ENCODE peak calls at places on chromosome 7, in five cellular contexts. X is gastrocnemius medialis; Q is CD8-positive, alpha-beta T cell; F is A549; U is coronary artery. B is an unnamed sample.

GRCh38 chr7:100655908-100656674 is at the start of gene ACTL6B:
- DNase-seq in X (peak; percentile 37), Q (peak; percentile 57), F (peak; percentile 72), U (no peak), B (no peak)

GRCh38 chr7:82444220-82445049 is 858 bp upstream of the CACNA2D1 start:
- DNase-seq in X (no peak), Q (no peak), F (peak; percentile 61), U (no peak), B (no peak)

GRCh38 chr7:142556745-142557144 is 192.5 kb upstream of the PRSS1 start:
- DNase-seq in X (peak; percentile 84), Q (no peak), F (peak; percentile 79), U (peak; percentile 69), B (no peak)

GRCh38 chr7:28093617-28094232 is 86.9 kb downstream of the JAZF1 start:
- DNase-seq in X (peak; percentile 74), Q (peak; percentile 27), F (peak; percentile 62), U (no peak), B (peak; percentile 68)

GRCh38 chr7:99624487-99624886 is 7.7 kb downstream of the ZSCAN25 start:
- DNase-seq in X (no peak), Q (peak; percentile 94), F (no peak), U (peak; percentile 45), B (no peak)

GRCh38 chr7:101428093-101428866 is 65.6 kb downstream of the COL26A1 start:
- DNase-seq in X (no peak), Q (no peak), F (no peak), U (no peak), B (no peak)

GRCh38 chr7:45410893-45411292 is 163.3 kb upstream of the ADCY1 start:
- DNase-seq in X (no peak), Q (no peak), F (no peak), U (no peak), B (no peak)

GRCh38 chr7:100584046-100584676 is 1.8 kb downstream of the LRCH4 start:
- DNase-seq in X (no peak), Q (no peak), F (no peak), U (no peak), B (no peak)

GRCh38 chr7:159211540-159212182 is 67.0 kb upstream of the VIPR2 start:
- DNase-seq in X (no peak), Q (no peak), F (no peak), U (no peak), B (no peak)

GRCh38 chr7:157704365-157704764 is 367.6 kb downstream of the DNAJB6 start:
- DNase-seq in X (no peak), Q (no peak), F (no peak), U (no peak), B (no peak)

GRCh38 chr7:112069879-112070321 is 136.3 kb downstream of the DOCK4 start:
- DNase-seq in X (no peak), Q (no peak), F (no peak), U (no peak), B (no peak)

GRCh38 chr7:98294798-98295382 is 13.4 kb downstream of the BRI3 start:
- DNase-seq in X (peak; percentile 43), Q (peak; percentile 37), F (peak; percentile 85), U (no peak), B (peak; percentile 9)

GRCh38 chr7:50310361-50310760 is 5.8 kb downstream of the IKZF1 start:
- DNase-seq in X (no peak), Q (no peak), F (no peak), U (no peak), B (no peak)

GRCh38 chr7:47588704-47589225 is 6.9 kb upstream of the TNS3 start:
- DNase-seq in X (no peak), Q (no peak), F (no peak), U (no peak), B (no peak)

GRCh38 chr7:112938895-112939588 is 147.6 kb downstream of the GPR85 start:
- DNase-seq in X (no peak), Q (peak; percentile 52), F (peak; percentile 21), U (peak; percentile 74), B (no peak)

GRCh38 chr7:127798769-127799372 is 146.9 kb downstream of the SND1 start:
- DNase-seq in X (no peak), Q (no peak), F (no peak), U (no peak), B (no peak)

GRCh38 chr7:104962781-104963180 is 51.2 kb upstream of the KMT2E start:
- DNase-seq in X (no peak), Q (no peak), F (no peak), U (no peak), B (no peak)

GRCh38 chr7:151833691-151834090 is 43.2 kb downstream of the PRKAG2 start:
- DNase-seq in X (no peak), Q (no peak), F (no peak), U (no peak), B (no peak)

GRCh38 chr7:83546586-83546985 is 102.4 kb downstream of the SEMA3E start:
- DNase-seq in X (no peak), Q (no peak), F (no peak), U (no peak), B (no peak)

GRCh38 chr7:132618271-132618955 is 42.1 kb upstream of the PLXNA4 start:
- DNase-seq in X (no peak), Q (no peak), F (no peak), U (no peak), B (no peak)

GRCh38 chr7:140596751-140597424 is 43.7 kb downstream of the DENND2A start:
- DNase-seq in X (no peak), Q (no peak), F (no peak), U (no peak), B (no peak)

GRCh38 chr7:102064361-102065025 is 222.2 kb upstream of the SH2B2 start:
- DNase-seq in X (no peak), Q (no peak), F (peak; percentile 24), U (no peak), B (no peak)

GRCh38 chr7:16813232-16813616 is 8.4 kb upstream of the AGR2 start:
- DNase-seq in X (no peak), Q (no peak), F (no peak), U (no peak), B (no peak)

GRCh38 chr7:45888185-45888992 is at the start of gene IGFBP1:
- DNase-seq in X (no peak), Q (no peak), F (no peak), U (peak; percentile 57), B (no peak)

GRCh38 chr7:128041203-128041602 is 10.0 kb upstream of the LRRC4 start:
- DNase-seq in X (no peak), Q (no peak), F (no peak), U (no peak), B (no peak)

GRCh38 chr7:136064627-136065237 is 87.6 kb upstream of the MTPN start:
- DNase-seq in X (no peak), Q (no peak), F (no peak), U (no peak), B (no peak)

GRCh38 chr7:5633161-5634106 is 148.0 kb downstream of the RNF216 start:
- DNase-seq in X (no peak), Q (no peak), F (no peak), U (no peak), B (no peak)

DNA sequence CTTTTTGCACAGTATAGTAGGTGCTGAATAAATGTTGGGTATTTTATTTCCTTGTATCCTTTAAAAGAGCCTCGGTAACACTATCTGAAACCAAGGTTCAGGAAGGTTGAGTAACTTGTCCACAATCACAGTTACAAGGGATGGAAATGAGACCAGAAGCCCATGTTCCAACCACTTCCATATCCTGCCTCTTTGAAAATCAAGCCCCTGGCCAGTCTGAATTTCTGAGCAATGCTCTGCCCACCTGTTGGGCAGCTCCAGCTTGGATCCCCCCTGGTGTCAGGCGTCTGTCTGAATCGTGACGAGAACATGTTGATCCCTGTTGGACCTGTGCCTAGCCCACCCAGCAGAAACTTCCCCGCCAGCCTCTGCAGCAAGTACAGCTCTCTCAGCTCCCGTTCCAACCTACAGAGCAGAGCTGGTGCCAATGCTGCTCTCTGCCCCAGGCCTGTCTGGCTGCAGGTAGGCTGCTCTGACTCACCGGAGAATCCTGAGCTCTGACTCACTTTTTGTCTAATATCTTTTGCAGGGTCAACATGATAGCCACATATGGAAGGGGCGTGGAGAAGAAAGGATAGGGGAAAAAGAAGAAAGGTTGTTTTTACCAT is 595.5 kb downstream of the INHBA start:
- DNase-seq in X (no peak), Q (no peak), F (peak; percentile 60), U (no peak), B (no peak)
- H3K27ac ChIP-seq in X (no peak overlapping the region), Q (no peak overlapping the region), F (peak overlapping the region; percentile 55), U (no peak overlapping the region), B (no peak overlapping the region)

GRCh38 chr7:89887489-89887888 is 266.8 kb upstream of the STEAP1 start:
- DNase-seq in X (no peak), Q (no peak), F (no peak), U (no peak), B (no peak)
- H3K27ac ChIP-seq in X (no peak overlapping the region), Q (no peak overlapping the region), F (no peak overlapping the region), U (no peak overlapping the region), B (no peak overlapping the region)

GRCh38 chr7:18509491-18509890 is 13.9 kb downstream of the HDAC9 start:
- DNase-seq in X (no peak), Q (no peak), F (no peak), U (no peak), B (no peak)

GRCh38 chr7:18505870-18506460 is 10.4 kb downstream of the HDAC9 start:
- DNase-seq in X (peak; percentile 43), Q (no peak), F (no peak), U (no peak), B (no peak)

GRCh38 chr7:18504965-18505364 is 9.4 kb downstream of the HDAC9 start:
- DNase-seq in X (no peak), Q (no peak), F (no peak), U (no peak), B (no peak)

GRCh38 chr7:18511351-18511750 is 15.8 kb downstream of the HDAC9 start:
- DNase-seq in X (no peak), Q (no peak), F (no peak), U (no peak), B (no peak)

GRCh38 chr7:18508441-18509427 is 13.2 kb downstream of the HDAC9 start:
- DNase-seq in X (peak; percentile 42), Q (no peak), F (peak; percentile 23), U (no peak), B (no peak)
- H3K27ac ChIP-seq in X (peak overlapping the region; percentile 91), Q (no peak overlapping the region), F (no peak overlapping the region), U (peak overlapping the region; percentile 78), B (no peak overlapping the region)

DNA sequence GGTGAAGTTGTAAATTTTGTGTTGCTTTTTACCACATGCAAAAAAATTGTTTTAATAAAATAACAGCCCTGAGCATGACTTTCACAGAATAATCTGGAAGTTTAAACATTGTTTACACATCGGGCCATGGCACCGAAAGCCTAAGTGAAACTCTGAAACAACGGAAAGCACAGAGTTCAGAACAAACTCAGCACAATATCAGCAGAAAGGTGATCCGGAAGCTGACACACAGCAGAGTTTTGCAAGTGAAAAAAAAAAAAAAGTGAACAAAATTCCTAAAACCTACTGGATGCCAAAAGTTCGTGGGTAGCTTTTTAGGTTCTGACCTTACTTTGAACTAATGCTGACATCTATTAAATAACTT is 39.8 kb downstream of the ELMO1 start:
- DNase-seq in X (no peak), Q (no peak), F (no peak), U (no peak), B (no peak)
- H3K27ac ChIP-seq in X (no peak overlapping the region), Q (no peak overlapping the region), F (no peak overlapping the region), U (no peak overlapping the region), B (no peak overlapping the region)

GRCh38 chr7:25854608-25855497 is 297.1 kb upstream of the NFE2L3 start:
- DNase-seq in X (peak; percentile 89), Q (no peak), F (peak; percentile 89), U (no peak), B (peak; percentile 45)
- H3K27ac ChIP-seq in X (peak overlapping the region; percentile 95), Q (no peak overlapping the region), F (peak overlapping the region; percentile 4), U (no peak overlapping the region), B (no peak overlapping the region)

GRCh38 chr7:2624293-2624881 is 7.4 kb upstream of the TTYH3 start:
- DNase-seq in X (no peak), Q (no peak), F (no peak), U (no peak), B (no peak)
- H3K27ac ChIP-seq in X (no peak overlapping the region), Q (no peak overlapping the region), F (no peak overlapping the region), U (no peak overlapping the region), B (no peak overlapping the region)

B was measured in caudate nucleus.